ENCODE peak calls at places on chromosomes 13 and 19, in four cellular contexts. O, V, Z and L are unnamed samples.

GRCh38 chr19:28966737-28967401 is 246.1 kb downstream of the UQCRFS1 start:
- DNase-seq in Z (no peak), O (no peak), V (no peak), L (no peak)

GRCh38 chr13:65470781-65471180 is 1759.4 kb downstream of the PCDH9 start:
- DNase-seq in V (no peak), O (no peak), Z (no peak), L (no peak)

GRCh38 chr13:26327905-26328304 is 74.0 kb downstream of the CDK8 start:
- DNase-seq in O (no peak), Z (no peak), V (peak), L (no peak)

GRCh38 chr13:30934381-30934780 is 1.9 kb downstream of the TEX26 start:
- DNase-seq in V (no peak), O (no peak), Z (peak), L (no peak)

GRCh38 chr19:5314012-5314906 is 26.4 kb downstream of the PTPRS start:
- DNase-seq in Z (peak), V (no peak), O (no peak), L (no peak)

GRCh38 chr13:24313449-24313848 is 4.1 kb downstream of the C1QTNF9 start:
- DNase-seq in Z (peak), O (no peak), V (peak), L (no peak)

GRCh38 chr19:5692785-5693194 is 2.7 kb downstream of the RPL36 start:
- DNase-seq in V (no peak), O (no peak), Z (peak), L (no peak)

GRCh38 chr19:34767967-34768366 is 5.0 kb downstream of the ZNF599 start:
- DNase-seq in O (no peak), V (no peak), Z (no peak), L (no peak)

GRCh38 chr13:111414341-111414740 is 93.9 kb downstream of the TEX29 start:
- DNase-seq in O (no peak), Z (no peak), V (no peak), L (no peak)

GRCh38 chr19:43934055-43934984 is 762 bp downstream of the ZNF45 start:
- DNase-seq in V (peak), O (no peak), Z (peak), L (no peak)

GRCh38 chr13:40408602-40409001 is 257.8 kb downstream of the FOXO1 start:
- DNase-seq in Z (no peak), O (no peak), V (peak), L (no peak)

GRCh38 chr13:73059460-73060250 is 850 bp downstream of the KLF5 start:
- DNase-seq in V (peak), Z (no peak), O (peak), L (peak)

GRCh38 chr19:46202872-46203860 is 26.4 kb upstream of the IGFL1 start:
- DNase-seq in Z (peak), V (peak), O (no peak), L (no peak)

GRCh38 chr13:51797664-51798488 is 6.1 kb downstream of the DHRS12 start:
- DNase-seq in V (peak), Z (peak), O (no peak), L (no peak)

GRCh38 chr13:112012004-112012704 is 54.8 kb upstream of the SOX1 start:
- DNase-seq in V (no peak), O (peak), Z (no peak), L (no peak)

GRCh38 chr13:99528547-99528946 is 27.3 kb downstream of the TM9SF2 start:
- DNase-seq in V (peak), O (no peak), Z (peak), L (no peak)

GRCh38 chr13:59391696-59392095 is 772.0 kb downstream of the DIAPH3 start:
- DNase-seq in Z (peak), V (peak), O (no peak), L (peak)

GRCh38 chr13:42561752-42562467 is 12.0 kb upstream of the TNFSF11 start:
- DNase-seq in Z (no peak), V (peak), O (no peak), L (no peak)

GRCh38 chr13:39930544-39931444 is 275.3 kb downstream of the COG6 start:
- DNase-seq in V (peak), O (no peak), Z (no peak), L (no peak)

GRCh38 chr13:95749545-95749944 is 72.6 kb downstream of the DNAJC3 start:
- DNase-seq in V (no peak), O (no peak), Z (no peak), L (no peak)

GRCh38 chr13:33827152-33827551 is 9.2 kb downstream of the RFC3 start:
- DNase-seq in V (no peak), O (no peak), Z (no peak), L (no peak)

GRCh38 chr13:54633461-54633860 is 1604.8 kb downstream of the OLFM4 start:
- DNase-seq in Z (no peak), V (no peak), O (no peak), L (no peak)

GRCh38 chr19:1168877-1169791 is 4.9 kb downstream of the SBNO2 start:
- DNase-seq in O (peak), Z (peak), V (peak), L (no peak)

GRCh38 chr19:41410655-41411054 is 13.0 kb downstream of the BCKDHA start:
- DNase-seq in V (no peak), Z (no peak), O (no peak), L (no peak)

GRCh38 chr19:45780448-45781281 is 1.6 kb downstream of the DMPK start:
- DNase-seq in Z (no peak), O (no peak), V (no peak), L (peak)

GRCh38 chr13:39765801-39766463 is 110.5 kb downstream of the COG6 start:
- DNase-seq in O (peak), Z (peak), V (peak), L (no peak)

GRCh38 chr13:37621811-37622361 is 23.3 kb upstream of the POSTN start:
- DNase-seq in Z (no peak), O (no peak), V (no peak), L (no peak)

GRCh38 chr13:29435125-29435911 is 160.2 kb downstream of the SLC7A1 start:
- DNase-seq in O (no peak), Z (no peak), V (peak), L (no peak)

GRCh38 chr13:73268306-73268705 is 209.5 kb downstream of the KLF5 start:
- DNase-seq in Z (no peak), O (no peak), V (peak), L (no peak)

GRCh38 chr13:111262715-111263114 is 57.7 kb upstream of the TEX29 start:
- DNase-seq in O (no peak), Z (no peak), V (no peak), L (no peak)

GRCh38 chr19:29259153-29259552 is 46.2 kb upstream of the UQCRFS1 start:
- DNase-seq in V (no peak), O (no peak), Z (peak), L (no peak)

GRCh38 chr19:49469828-49470614 is 4.0 kb upstream of the FLT3LG start:
- DNase-seq in Z (peak), V (no peak), O (no peak), L (no peak)

GRCh38 chr19:5321851-5322681 is 18.5 kb downstream of the PTPRS start:
- DNase-seq in Z (no peak), O (no peak), V (no peak), L (no peak)

GRCh38 chr13:94325660-94326059 is 153.8 kb downstream of the DCT start:
- DNase-seq in V (no peak), Z (no peak), O (no peak), L (no peak)
- TF ChIP-seq CTCF in V (no peak), Z (no peak), O (no peak), L (no peak)

GRCh38 chr13:110245421-110245899 is 61.5 kb downstream of the COL4A1 start:
- DNase-seq in O (no peak), V (no peak), Z (no peak), L (no peak)
- TF ChIP-seq CTCF in O (no peak), V (no peak), Z (no peak), L (no peak)

DNA sequence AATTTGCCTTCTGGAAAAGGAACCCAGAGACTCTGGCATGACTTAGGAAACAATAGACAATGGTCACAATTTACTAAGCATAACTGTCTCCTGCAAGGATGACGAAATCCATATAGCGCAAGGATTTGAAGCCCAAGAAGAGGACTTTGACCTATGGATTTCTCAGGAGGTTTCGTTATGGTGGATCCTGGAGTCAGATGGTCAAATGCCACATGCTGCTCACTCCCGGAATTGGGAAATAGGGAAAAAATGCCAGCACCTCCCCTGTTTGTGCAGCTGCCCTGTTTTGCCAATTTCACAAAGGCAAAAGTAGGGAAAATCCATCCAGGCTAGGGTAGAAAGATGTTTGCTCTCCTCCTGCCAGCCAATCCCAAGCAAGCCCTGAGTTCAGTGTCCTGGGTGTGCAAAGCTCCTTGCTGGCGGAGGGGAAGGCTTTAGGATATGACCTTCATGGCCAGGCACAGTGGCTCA is 23.4 kb downstream of the RDH8 start:
- DNase-seq in O (no peak), Z (peak), V (no peak), L (no peak)
- TF ChIP-seq CTCF in O (no peak), Z (no peak), V (no peak), L (no peak)

DNA sequence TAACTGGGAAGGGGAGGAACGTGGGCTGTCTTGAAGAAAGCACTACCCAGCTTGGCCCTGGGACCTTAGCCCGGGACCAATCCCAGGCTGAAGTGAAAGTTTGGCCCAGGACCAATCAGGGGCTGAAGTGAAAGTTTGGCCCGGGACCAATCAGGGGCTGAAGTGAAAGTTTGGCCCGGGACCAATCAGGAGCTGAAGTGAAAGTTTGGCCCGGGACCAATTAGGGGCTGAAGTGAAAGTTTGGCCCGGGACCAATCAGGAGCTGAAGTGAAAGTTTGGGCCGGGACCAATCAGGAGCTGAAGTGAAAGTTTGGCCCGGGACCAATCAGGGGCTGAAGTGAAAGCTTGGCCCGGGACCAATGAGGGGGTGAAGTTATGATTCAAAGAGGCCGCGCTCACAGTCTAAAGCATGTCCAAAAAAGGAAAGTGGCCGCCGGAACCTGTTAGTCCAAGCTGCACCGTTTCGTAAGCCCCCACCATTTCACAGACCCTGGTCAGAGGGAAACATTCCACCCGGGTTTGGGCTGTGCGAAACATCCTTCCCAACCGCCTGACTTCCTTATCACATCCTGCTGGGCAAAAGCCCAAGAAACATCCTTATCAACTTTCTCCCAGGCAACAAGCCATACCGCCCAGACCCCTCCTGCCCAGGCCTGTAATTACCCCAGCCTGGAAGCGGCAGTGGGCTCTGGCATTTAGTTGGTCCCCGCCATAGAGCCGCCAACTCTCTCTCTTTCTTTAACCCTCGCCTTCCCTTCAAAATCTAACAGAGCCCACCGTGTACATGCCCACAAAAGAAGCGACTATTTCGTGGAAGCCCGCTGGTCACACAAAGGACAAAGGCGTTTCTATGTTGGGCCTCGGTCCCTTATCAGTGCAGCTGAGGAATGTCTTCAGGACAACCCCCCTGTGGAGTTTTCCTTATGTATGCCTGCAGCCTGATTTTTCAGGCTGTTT is 1.1 kb downstream of the ZNF850 start:
- DNase-seq in V (peak), Z (peak), O (peak), L (peak)
- TF ChIP-seq CTCF in V (no peak), Z (no peak), O (no peak), L (no peak)